ENCODE peak calls at places on chromosomes 1 and 21, in five cellular contexts. V is stimulated activated CD4-positive, alpha-beta T cell treated with anti-CD3 and anti-CD28 coated beads, Interleukin-15, amount 100 ng/mL, for 24 hours; U is amniotic stem cell; B is neuronal stem cell; F is activated CD4-positive, alpha-beta T cell treated with anti-CD3 and anti-CD28 coated beads for 48 hours. C is an unnamed sample.
A peak's percentile ranks its signal among the peaks of the same experiment; 100 is the strongest.

GRCh38 chr1:6317101-6317760 is 56.3 kb upstream of the GPR153 start:
- DNase-seq in F (no peak), B (no peak), U (no peak), V (no peak), C (no peak)

GRCh38 chr1:164559342-164560070 is 522 bp downstream of the PBX1 start:
- DNase-seq in U (no peak), V (no peak), F (no peak), B (peak; percentile 73), C (peak; percentile 22)

GRCh38 chr21:34544032-34544496 is 32.1 kb upstream of the KCNE1 start:
- DNase-seq in B (no peak), F (peak; percentile 70), V (peak; percentile 68), U (peak; percentile 14), C (peak; percentile 88)

GRCh38 chr1:164701221-164701761 is 142.3 kb downstream of the PBX1 start:
- DNase-seq in V (no peak), U (no peak), B (no peak), F (no peak), C (no peak)

GRCh38 chr1:206708058-206708457 is 23.4 kb downstream of the MAPKAPK2 start:
- DNase-seq in U (no peak), F (no peak), V (peak; percentile 35), B (no peak), C (no peak)

GRCh38 chr1:81702079-81702715 is 98.5 kb upstream of the ADGRL2 start:
- DNase-seq in V (no peak), F (no peak), B (no peak), U (no peak), C (no peak)

GRCh38 chr1:7856345-7856744 is 3.5 kb upstream of the UTS2 start:
- DNase-seq in U (no peak), B (no peak), V (no peak), F (no peak), C (no peak)

GRCh38 chr1:114470681-114471080 is 40.3 kb downstream of the TRIM33 start:
- DNase-seq in F (no peak), U (no peak), V (no peak), B (no peak), C (no peak)

GRCh38 chr1:155389831-155390230 is 69.1 kb downstream of the RUSC1 start:
- DNase-seq in F (no peak), U (no peak), B (no peak), V (no peak), C (no peak)

GRCh38 chr21:15775981-15776380 is 46.2 kb downstream of the USP25 start:
- DNase-seq in V (no peak), B (no peak), U (no peak), F (no peak), C (no peak)

GRCh38 chr1:147840909-147841308 is 61.7 kb upstream of the GJA8 start:
- DNase-seq in B (no peak), F (peak; percentile 38), U (no peak), V (peak; percentile 16), C (no peak)

GRCh38 chr21:41247561-41247968 is 69.0 kb upstream of the FAM3B start:
- DNase-seq in U (no peak), F (no peak), V (no peak), B (no peak), C (no peak)

GRCh38 chr1:183600136-183600535 is 9.9 kb upstream of the NCF2 start:
- DNase-seq in V (no peak), B (no peak), U (no peak), F (no peak), C (no peak)

GRCh38 chr1:108734176-108734865 is 12.2 kb upstream of the STXBP3 start:
- DNase-seq in B (no peak), U (no peak), V (no peak), F (no peak), C (no peak)

GRCh38 chr1:231872461-231872910 is 245.9 kb downstream of the DISC1 start:
- DNase-seq in U (no peak), B (no peak), V (no peak), F (no peak), C (no peak)

GRCh38 chr1:228744918-228745317 is 9.6 kb downstream of the RHOU start:
- DNase-seq in B (no peak), U (no peak), F (no peak), V (no peak), C (no peak)

GRCh38 chr1:245859510-245860114 is 647.5 kb downstream of the SMYD3 start:
- DNase-seq in U (no peak), B (no peak), V (no peak), F (peak; percentile 26), C (peak; percentile 10)

GRCh38 chr1:37765937-37766664 is 1.2 kb upstream of the EPHA10 start:
- DNase-seq in F (peak; percentile 59), U (no peak), V (peak; percentile 57), B (no peak), C (no peak)

GRCh38 chr1:108512239-108513071 is 47.4 kb upstream of the EEIG2 start:
- DNase-seq in F (no peak), U (no peak), V (no peak), B (peak; percentile 12), C (no peak)

GRCh38 chr1:25197982-25198681 is 34.2 kb downstream of the SYF2 start:
- DNase-seq in U (no peak), F (no peak), B (no peak), V (no peak), C (peak; percentile 42)

C was measured in SJSA1.